ENCODE peak calls at places on chromosomes 12 and 14, in seven cellular contexts. F, O, E, J, H, S and G are unnamed samples. For H3K9me3 and H3K4me1, the result is how much of the 10 kb centered on the place peaks cover.

GRCh38 chr12:131759176-131759575 is 48.3 kb downstream of the SFSWAP start:
- DNase-seq in J (no peak), F (no peak), O (no peak), S (no peak), E (no peak), H (no peak), G (no peak)

GRCh38 chr12:25069221-25069620 is 120.3 kb upstream of the BCAT1 start:
- DNase-seq in J (no peak), F (no peak), O (peak), H (no peak), S (no peak), E (no peak), G (no peak)

GRCh38 chr12:106226884-106227640 is 20.8 kb downstream of the CKAP4 start:
- DNase-seq in F (no peak), O (peak), J (no peak), S (peak), H (peak), E (peak), G (no peak)

GRCh38 chr12:6193853-6194815 is 6.1 kb upstream of the CD9 start:
- DNase-seq in H (no peak), O (peak), E (no peak), F (peak), J (no peak), S (no peak), G (peak)

GRCh38 chr14:86310148-86310547 is 780.2 kb downstream of the FLRT2 start:
- DNase-seq in J (no peak), F (no peak), O (no peak), E (no peak), S (no peak), H (no peak), G (no peak)

GRCh38 chr12:45469902-45470301 is 254.0 kb downstream of the ANO6 start:
- DNase-seq in S (no peak), J (no peak), F (no peak), H (no peak), O (no peak), E (no peak), G (no peak)

GRCh38 chr12:123966596-123966995 is 6.0 kb downstream of the CCDC92 start:
- DNase-seq in J (no peak), E (no peak), H (no peak), O (peak), S (no peak), F (no peak), G (no peak)

GRCh38 chr14:93072659-93073365 is 42.9 kb downstream of the ITPK1 start:
- DNase-seq in O (no peak), F (no peak), J (no peak), H (no peak), E (no peak), S (no peak), G (no peak)

GRCh38 chr14:87241018-87241779 is 751.8 kb downstream of the GALC start:
- DNase-seq in E (no peak), J (no peak), H (no peak), F (no peak), S (no peak), O (no peak), G (no peak)

GRCh38 chr14:23517650-23518329 is 33.8 kb downstream of the ZFHX2 start:
- DNase-seq in H (no peak), O (no peak), J (no peak), S (no peak), E (no peak), F (no peak), G (no peak)

GRCh38 chr12:11446372-11446771 is 51.0 kb upstream of the PRB2 start:
- DNase-seq in J (no peak), F (no peak), H (no peak), E (no peak), O (no peak), S (no peak), G (no peak)

GRCh38 chr14:20400965-20401593 is 12.2 kb downstream of the TEP1 start:
- DNase-seq in S (peak), J (no peak), O (peak), H (no peak), F (no peak), E (no peak), G (no peak)

GRCh38 chr14:68585690-68586089 is 207.2 kb downstream of the ZFP36L1 start:
- DNase-seq in J (no peak), F (no peak), O (peak), H (no peak), S (no peak), E (no peak), G (no peak)

GRCh38 chr14:96844857-96845570 is 47.8 kb downstream of the VRK1 start:
- DNase-seq in O (no peak), E (no peak), S (no peak), J (no peak), H (no peak), F (no peak), G (no peak)

GRCh38 chr14:97116546-97116945 is 319.4 kb downstream of the VRK1 start:
- DNase-seq in J (no peak), H (no peak), S (no peak), O (no peak), E (no peak), F (no peak), G (no peak)

GRCh38 chr14:25350802-25351201 is 300.9 kb upstream of the STXBP6 start:
- DNase-seq in H (no peak), O (no peak), F (no peak), J (no peak), E (no peak), S (no peak), G (no peak)
- H3K9me3 ChIP-seq in H (under half), O (under half), F (under half), J (under half), E (under half), S (under half), G (under half)

GRCh38 chr12:104460041-104460757 is 3.5 kb downstream of the CHST11 start:
- DNase-seq in E (no peak), F (no peak), H (no peak), J (no peak), S (no peak), O (no peak), G (no peak)
- H3K4me1 ChIP-seq in E (under half), F (under half), H (under half), J (under half), S (under half), O (under half), G (under half)

GRCh38 chr12:34306133-34306830 is 284.0 kb downstream of the ALG10 start:
- DNase-seq in E (no peak), S (no peak), H (no peak), F (no peak), O (no peak), J (no peak), G (no peak)
- H3K9me3 ChIP-seq in E (under half), S (under half), H (under half), F (under half), O (half or more), J (under half), G (under half)

GRCh38 chr14:69675877-69676416 is 64.6 kb downstream of the SUSD6 start:
- DNase-seq in F (no peak), O (no peak), H (no peak), J (no peak), S (no peak), E (no peak), G (no peak)
- H3K4me1 ChIP-seq in F (under half), O (under half), H (under half), J (under half), S (under half), E (under half), G (under half)

GRCh38 chr12:34399631-34400422 is 377.5 kb downstream of the ALG10 start:
- DNase-seq in S (no peak), F (peak), O (no peak), J (peak), E (peak), H (peak), G (peak)

GRCh38 chr12:34400423-34400881 is 378.2 kb downstream of the ALG10 start:
- DNase-seq in H (peak), S (no peak), F (peak), O (no peak), E (peak), J (peak), G (no peak)

GRCh38 chr12:34398366-34398705 is 376.0 kb downstream of the ALG10 start:
- DNase-seq in S (no peak), F (peak), E (no peak), O (no peak), H (peak), J (peak), G (no peak)

GRCh38 chr12:34397591-34398365 is 375.5 kb downstream of the ALG10 start:
- DNase-seq in S (no peak), F (peak), H (peak), O (no peak), J (peak), E (peak), G (peak)

GRCh38 chr12:34398706-34399630 is 376.7 kb downstream of the ALG10 start:
- DNase-seq in E (peak), S (no peak), J (peak), O (no peak), H (peak), F (peak), G (peak)
- H3K9me3 ChIP-seq in E (under half), S (under half), J (under half), O (half or more), H (under half), F (under half), G (half or more)

GRCh38 chr14:77603031-77603430 is 13.4 kb downstream of the SPTLC2 start:
- DNase-seq in H (no peak), S (no peak), E (no peak), F (no peak), J (no peak), O (peak), G (no peak)

GRCh38 chr14:77605392-77605978 is 11.0 kb downstream of the SPTLC2 start:
- DNase-seq in E (no peak), J (no peak), H (no peak), F (no peak), O (no peak), S (no peak), G (no peak)

GRCh38 chr14:77599894-77600293 is 16.5 kb downstream of the SPTLC2 start:
- DNase-seq in O (no peak), J (no peak), F (no peak), H (no peak), S (no peak), E (no peak), G (no peak)

GRCh38 chr14:77603654-77604270 is 12.7 kb downstream of the SPTLC2 start:
- DNase-seq in O (no peak), E (no peak), J (no peak), H (peak), F (no peak), S (peak), G (no peak)

GRCh38 chr14:77601846-77602609 is 14.4 kb downstream of the SPTLC2 start:
- DNase-seq in E (no peak), J (no peak), F (no peak), S (no peak), O (no peak), H (no peak), G (no peak)
- H3K4me1 ChIP-seq in E (under half), J (under half), F (under half), S (half or more), O (under half), H (under half), G (under half)

GRCh38 chr14:70920608-70921007 is 13.3 kb downstream of the PCNX1 start:
- DNase-seq in O (no peak), H (no peak), E (no peak), J (no peak), S (no peak), F (no peak), G (no peak)
- H3K9me3 ChIP-seq in O (under half), H (under half), E (under half), J (under half), S (under half), F (under half), G (under half)